ENCODE peak calls at places on chromosomes 11 and 22, in six cellular contexts. C is fibroblast of pulmonary artery; E is kidney glomerular epithelial cell; U is NCI-H748 treated with DMSO at 0.1 percent for 48 hours; A is CD4-positive, alpha-beta memory T cell; H is Panc1. Y is an unnamed sample.

GRCh38 chr11:61771995-61772455 is 19.6 kb downstream of the MYRF start:
- DNase-seq in C (no peak), A (no peak), E (no peak), U (no peak), H (no peak), Y (no peak)

GRCh38 chr11:36509694-36510566 is at the start of gene TRAF6:
- DNase-seq in U (peak), H (peak), C (peak), A (peak), E (peak), Y (peak)

GRCh38 chr11:46422588-46422987 is 31.0 kb upstream of the CHRM4 start:
- DNase-seq in U (no peak), C (no peak), H (no peak), A (no peak), E (no peak), Y (no peak)

GRCh38 chr11:47330002-47330911 is 22.2 kb downstream of the MYBPC3 start:
- DNase-seq in E (no peak), H (no peak), A (no peak), C (peak), U (no peak), Y (peak)

GRCh38 chr22:47835726-47836125 is 1073.3 kb downstream of the TBC1D22A start:
- DNase-seq in U (no peak), A (no peak), E (peak), C (peak), H (no peak), Y (no peak)

GRCh38 chr11:121418625-121419114 is 33.4 kb upstream of the SORL1 start:
- DNase-seq in C (no peak), H (no peak), A (peak), U (no peak), E (no peak), Y (no peak)

GRCh38 chr22:24423519-24424000 is 3.8 kb upstream of the ADORA2A start:
- DNase-seq in E (peak), U (no peak), H (no peak), A (no peak), C (no peak), Y (peak)

GRCh38 chr11:118167253-118167652 is 9.2 kb downstream of the SCN2B start:
- DNase-seq in E (no peak), H (no peak), C (no peak), A (no peak), U (no peak), Y (no peak)

GRCh38 chr11:118889796-118890195 is 6.1 kb downstream of the CXCR5 start:
- DNase-seq in E (no peak), H (no peak), A (peak), C (peak), U (no peak), Y (peak)

GRCh38 chr22:41898645-41899044 is 16.2 kb downstream of the SHISA8 start:
- DNase-seq in E (no peak), A (no peak), U (no peak), H (no peak), C (no peak), Y (no peak)

GRCh38 chr11:45332486-45332934 is 46.4 kb upstream of the SYT13 start:
- DNase-seq in A (no peak), C (peak), U (peak), H (no peak), E (peak), Y (peak)

GRCh38 chr11:65008016-65008415 is 5.9 kb upstream of the ARL2 start:
- DNase-seq in A (no peak), C (no peak), H (no peak), E (no peak), U (no peak), Y (no peak)

GRCh38 chr11:119081682-119082081 is 3.0 kb upstream of the HMBS start:
- DNase-seq in H (no peak), C (no peak), A (no peak), U (no peak), E (no peak), Y (no peak)